ENCODE peak calls at places on chromosome 22, in five cellular contexts. One of them, this sample, is unnamed.

GRCh38 chr22:28025866-28026575 is 107.0 kb upstream of the PITPNB start:
- DNase-seq in astrocyte of the cerebellum: no peak
- DNase-seq in body of pancreas: no peak
- DNase-seq in cardiac fibroblast: no peak
- DNase-seq in posterior cingulate gyrus: no peak
- DNase-seq in this sample: no peak

GRCh38 chr22:45462034-45462655 is 40.5 kb upstream of the FBLN1 start:
- DNase-seq in astrocyte of the cerebellum: no peak
- DNase-seq in body of pancreas: no peak
- DNase-seq in cardiac fibroblast: no peak
- DNase-seq in posterior cingulate gyrus: no peak
- DNase-seq in this sample: no peak

GRCh38 chr22:29757096-29757495 is 9.7 kb downstream of the ZMAT5 start:
- DNase-seq in astrocyte of the cerebellum: no peak
- DNase-seq in body of pancreas: no peak
- DNase-seq in cardiac fibroblast: no peak
- DNase-seq in posterior cingulate gyrus: no peak
- DNase-seq in this sample: no peak

GRCh38 chr22:35421121-35421520 is 21.2 kb downstream of the MCM5 start:
- DNase-seq in astrocyte of the cerebellum: no peak
- DNase-seq in body of pancreas: no peak
- DNase-seq in cardiac fibroblast: no peak
- DNase-seq in posterior cingulate gyrus: no peak
- DNase-seq in this sample: no peak

GRCh38 chr22:44205713-44206645 is 25.3 kb downstream of the PARVG start:
- DNase-seq in astrocyte of the cerebellum: no peak
- DNase-seq in body of pancreas: no peak
- DNase-seq in cardiac fibroblast: no peak
- DNase-seq in posterior cingulate gyrus: no peak
- DNase-seq in this sample: no peak

GRCh38 chr22:28009272-28009827 is 90.3 kb upstream of the PITPNB start:
- DNase-seq in astrocyte of the cerebellum: peak
- DNase-seq in body of pancreas: peak
- DNase-seq in cardiac fibroblast: peak
- DNase-seq in posterior cingulate gyrus: peak
- DNase-seq in this sample: peak

GRCh38 chr22:17217179-17217578 is 2.1 kb downstream of the ADA2 start:
- DNase-seq in astrocyte of the cerebellum: no peak
- DNase-seq in body of pancreas: no peak
- DNase-seq in cardiac fibroblast: no peak
- DNase-seq in posterior cingulate gyrus: no peak
- DNase-seq in this sample: no peak

GRCh38 chr22:24588370-24588755 is 4.5 kb downstream of the LRRC75B start:
- DNase-seq in astrocyte of the cerebellum: no peak
- DNase-seq in body of pancreas: peak
- DNase-seq in cardiac fibroblast: peak
- DNase-seq in posterior cingulate gyrus: peak
- DNase-seq in this sample: no peak

GRCh38 chr22:21632237-21632895 is at the start of gene CCDC116:
- DNase-seq in astrocyte of the cerebellum: no peak
- DNase-seq in body of pancreas: no peak
- DNase-seq in cardiac fibroblast: no peak
- DNase-seq in posterior cingulate gyrus: no peak
- DNase-seq in this sample: no peak

GRCh38 chr22:19797086-19797485 is 36.5 kb downstream of the TBX1 start:
- DNase-seq in astrocyte of the cerebellum: no peak
- DNase-seq in body of pancreas: no peak
- DNase-seq in cardiac fibroblast: no peak
- DNase-seq in posterior cingulate gyrus: no peak
- DNase-seq in this sample: no peak

GRCh38 chr22:47883757-47884156 is 1121.3 kb downstream of the TBC1D22A start:
- DNase-seq in astrocyte of the cerebellum: no peak
- DNase-seq in body of pancreas: no peak
- DNase-seq in cardiac fibroblast: no peak
- DNase-seq in posterior cingulate gyrus: no peak
- DNase-seq in this sample: no peak

GRCh38 chr22:47736166-47737034 is 974.0 kb downstream of the TBC1D22A start:
- DNase-seq in astrocyte of the cerebellum: no peak
- DNase-seq in body of pancreas: no peak
- DNase-seq in cardiac fibroblast: no peak
- DNase-seq in posterior cingulate gyrus: no peak
- DNase-seq in this sample: no peak

GRCh38 chr22:20033045-20033706 is 12.3 kb downstream of the TANGO2 start:
- DNase-seq in astrocyte of the cerebellum: no peak
- DNase-seq in body of pancreas: peak
- DNase-seq in cardiac fibroblast: peak
- DNase-seq in posterior cingulate gyrus: peak
- DNase-seq in this sample: no peak

GRCh38 chr22:48267681-48268080 is 1505.2 kb downstream of the TBC1D22A start:
- DNase-seq in astrocyte of the cerebellum: no peak
- DNase-seq in body of pancreas: no peak
- DNase-seq in cardiac fibroblast: no peak
- DNase-seq in posterior cingulate gyrus: no peak
- DNase-seq in this sample: no peak

GRCh38 chr22:37870273-37870672 is 21.1 kb downstream of the EIF3L start:
- DNase-seq in astrocyte of the cerebellum: peak
- DNase-seq in body of pancreas: peak
- DNase-seq in cardiac fibroblast: no peak
- DNase-seq in posterior cingulate gyrus: no peak
- DNase-seq in this sample: peak

GRCh38 chr22:35352214-35353111 is 28.4 kb upstream of the HMOX1 start:
- DNase-seq in astrocyte of the cerebellum: no peak
- DNase-seq in body of pancreas: peak
- DNase-seq in cardiac fibroblast: no peak
- DNase-seq in posterior cingulate gyrus: no peak
- DNase-seq in this sample: no peak

GRCh38 chr22:49751968-49752597 is 75.6 kb downstream of the BRD1 start:
- DNase-seq in astrocyte of the cerebellum: no peak
- DNase-seq in body of pancreas: no peak
- DNase-seq in cardiac fibroblast: no peak
- DNase-seq in posterior cingulate gyrus: no peak
- DNase-seq in this sample: no peak